ENCODE peak calls at places on chromosome 13, in ten cellular contexts. M is GM23338; C is uterus; Z is foreskin fibroblast; A is lower leg skin; K is PC-9; V is CD8-positive, alpha-beta T cell; O is cardiac fibroblast; L is lung; H is AG04450. G is an unnamed sample.

GRCh38 chr13:73981595-73981994 is 152.6 kb downstream of the KLF12 start:
- DNase-seq in M (no peak), C (no peak), Z (no peak), A (no peak), K (no peak), V (no peak), O (peak), L (no peak), H (no peak), G (no peak)

GRCh38 chr13:75222031-75222430 is 259.9 kb downstream of the TBC1D4 start:
- DNase-seq in M (no peak), C (no peak), Z (peak), A (no peak), K (no peak), V (no peak), O (peak), L (no peak), H (no peak), G (peak)

GRCh38 chr13:45954861-45955595 is 97.5 kb downstream of the ZC3H13 start:
- DNase-seq in M (no peak), C (no peak), Z (no peak), A (no peak), K (no peak), V (no peak), O (peak), L (no peak), H (no peak), G (no peak)

GRCh38 chr13:36082396-36082795 is 48.8 kb downstream of the DCLK1 start:
- DNase-seq in M (no peak), C (no peak), Z (no peak), A (no peak), K (no peak), V (no peak), O (no peak), L (no peak), H (no peak), G (no peak)

GRCh38 chr13:69274231-69274630 is 833.4 kb upstream of the ATXN8OS start:
- DNase-seq in M (no peak), C (no peak), Z (no peak), A (no peak), K (no peak), V (no peak), O (no peak), L (no peak), H (no peak), G (no peak)

GRCh38 chr13:104008571-104009435 is 942.6 kb upstream of the SLC10A2 start:
- DNase-seq in M (no peak), C (no peak), Z (no peak), A (no peak), K (no peak), V (no peak), O (peak), L (no peak), H (peak), G (peak)

GRCh38 chr13:85241045-85241444 is 558.2 kb downstream of the SLITRK6 start:
- DNase-seq in M (no peak), C (no peak), Z (peak), A (no peak), K (no peak), V (no peak), O (peak), L (peak), H (peak), G (peak)

GRCh38 chr13:94558721-94559120 is 37.2 kb downstream of the TGDS start:
- DNase-seq in M (peak), C (no peak), Z (no peak), A (no peak), K (no peak), V (no peak), O (no peak), L (no peak), H (no peak), G (no peak)

GRCh38 chr13:99220199-99220931 is 19.7 kb downstream of the UBAC2 start:
- DNase-seq in M (no peak), C (no peak), Z (no peak), A (no peak), K (no peak), V (no peak), O (no peak), L (no peak), H (no peak), G (no peak)

GRCh38 chr13:74273591-74273990 is 139.4 kb upstream of the KLF12 start:
- DNase-seq in M (no peak), C (no peak), Z (no peak), A (no peak), K (no peak), V (no peak), O (no peak), L (no peak), H (no peak), G (no peak)

GRCh38 chr13:46593403-46593802 is 40.4 kb downstream of the LRCH1 start:
- DNase-seq in M (no peak), C (no peak), Z (no peak), A (no peak), K (no peak), V (peak), O (no peak), L (no peak), H (no peak), G (no peak)

GRCh38 chr13:104961246-104961645 is 1574.2 kb downstream of the EFNB2 start:
- DNase-seq in M (no peak), C (no peak), Z (no peak), A (no peak), K (no peak), V (no peak), O (no peak), L (no peak), H (no peak), G (no peak)

GRCh38 chr13:32278456-32278855 is 36.7 kb downstream of the ZAR1L start:
- DNase-seq in M (no peak), C (no peak), Z (peak), A (no peak), K (no peak), V (no peak), O (no peak), L (no peak), H (peak), G (peak)

GRCh38 chr13:46624353-46624752 is 71.4 kb downstream of the LRCH1 start:
- DNase-seq in M (no peak), C (no peak), Z (no peak), A (no peak), K (no peak), V (no peak), O (no peak), L (no peak), H (no peak), G (no peak)

GRCh38 chr13:106151056-106151699 is 384.3 kb downstream of the EFNB2 start:
- DNase-seq in M (peak), C (no peak), Z (peak), A (no peak), K (peak), V (no peak), O (peak), L (no peak), H (peak), G (peak)

GRCh38 chr13:75830842-75831241 is 194.7 kb downstream of the LMO7 start:
- DNase-seq in M (no peak), C (no peak), Z (peak), A (no peak), K (no peak), V (no peak), O (peak), L (no peak), H (no peak), G (peak)

GRCh38 chr13:27638521-27638920 is 16.8 kb downstream of the POLR1D start:
- DNase-seq in M (no peak), C (peak), Z (no peak), A (no peak), K (no peak), V (no peak), O (no peak), L (no peak), H (peak), G (no peak)

GRCh38 chr13:65917731-65918130 is 1312.4 kb downstream of the PCDH9 start:
- DNase-seq in M (no peak), C (no peak), Z (peak), A (no peak), K (no peak), V (no peak), O (no peak), L (no peak), H (no peak), G (no peak)

GRCh38 chr13:72696590-72696989 is 30.8 kb downstream of the MZT1 start:
- DNase-seq in M (no peak), C (no peak), Z (no peak), A (no peak), K (no peak), V (no peak), O (peak), L (no peak), H (no peak), G (peak)

GRCh38 chr13:80458546-80458945 is 117.6 kb upstream of the SPRY2 start:
- DNase-seq in M (no peak), C (no peak), Z (peak), A (no peak), K (no peak), V (no peak), O (peak), L (no peak), H (no peak), G (no peak)

GRCh38 chr13:44276061-44276460 is 97.6 kb upstream of the SERP2 start:
- DNase-seq in M (no peak), C (no peak), Z (no peak), A (no peak), K (no peak), V (no peak), O (no peak), L (no peak), H (no peak), G (no peak)
- TF ChIP-seq CTCF in M (no peak), C (no peak), Z (no peak), A (no peak), K (no peak), V (no peak), O (no peak), L (no peak), H (no peak), G (no peak)

DNA sequence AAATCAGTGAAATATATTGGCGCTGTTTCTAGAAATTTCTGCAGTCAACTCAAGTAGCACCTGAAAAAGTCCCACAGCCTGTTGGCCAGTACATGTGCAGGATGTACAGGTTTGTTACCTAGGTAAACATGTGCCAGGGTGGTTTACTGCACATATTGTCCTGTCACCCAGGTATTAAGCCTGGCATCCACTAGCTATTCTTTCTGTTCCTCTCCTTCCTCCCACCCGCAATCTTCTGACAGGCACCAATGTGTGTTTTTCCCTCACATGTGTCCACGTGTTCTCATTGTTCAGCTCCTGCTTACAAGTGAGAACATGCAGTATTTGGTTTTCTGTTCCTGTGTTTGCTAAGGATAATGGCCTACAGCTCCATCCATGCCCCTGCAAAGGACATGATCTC is 13.1 kb upstream of the SCEL start:
- DNase-seq in M (no peak), C (no peak), Z (no peak), A (no peak), K (no peak), V (no peak), O (no peak), L (no peak), H (no peak), G (no peak)
- H3K4me3 ChIP-seq in M (no peak), C (no peak), Z (no peak), A (no peak), K (no peak), V (no peak), O (no peak), L (no peak), H (no peak), G (no peak)

GRCh38 chr13:102680842-102681725 is 13.8 kb downstream of the METTL21C start:
- DNase-seq in M (no peak), C (no peak), Z (peak), A (no peak), K (no peak), V (peak), O (peak), L (no peak), H (no peak), G (no peak)
- TF ChIP-seq CTCF in M (no peak), C (no peak), Z (no peak), A (no peak), K (no peak), V (no peak), O (no peak), L (no peak), H (no peak), G (no peak)

GRCh38 chr13:50353651-50354415 is 338.6 kb downstream of the KCNRG start:
- DNase-seq in M (no peak), C (no peak), Z (peak), A (no peak), K (no peak), V (no peak), O (no peak), L (no peak), H (peak), G (peak)
- H3K4me3 ChIP-seq in M (no peak), C (no peak), Z (no peak), A (no peak), K (no peak), V (no peak), O (no peak), L (no peak), H (no peak), G (no peak)

GRCh38 chr13:100443998-100444328 is 144.6 kb downstream of the GGACT start:
- DNase-seq in M (no peak), C (no peak), Z (no peak), A (no peak), K (peak), V (no peak), O (no peak), L (no peak), H (no peak), G (no peak)

GRCh38 chr13:100440756-100441421 is 147.7 kb downstream of the GGACT start:
- DNase-seq in M (no peak), C (no peak), Z (peak), A (no peak), K (peak), V (no peak), O (peak), L (no peak), H (peak), G (peak)

GRCh38 chr13:100439247-100439955 is 149.2 kb downstream of the GGACT start:
- DNase-seq in M (peak), C (no peak), Z (no peak), A (no peak), K (no peak), V (no peak), O (no peak), L (no peak), H (no peak), G (no peak)

GRCh38 chr13:100443278-100443997 is 145.2 kb downstream of the GGACT start:
- DNase-seq in M (no peak), C (no peak), Z (no peak), A (no peak), K (peak), V (no peak), O (no peak), L (no peak), H (no peak), G (no peak)

DNA sequence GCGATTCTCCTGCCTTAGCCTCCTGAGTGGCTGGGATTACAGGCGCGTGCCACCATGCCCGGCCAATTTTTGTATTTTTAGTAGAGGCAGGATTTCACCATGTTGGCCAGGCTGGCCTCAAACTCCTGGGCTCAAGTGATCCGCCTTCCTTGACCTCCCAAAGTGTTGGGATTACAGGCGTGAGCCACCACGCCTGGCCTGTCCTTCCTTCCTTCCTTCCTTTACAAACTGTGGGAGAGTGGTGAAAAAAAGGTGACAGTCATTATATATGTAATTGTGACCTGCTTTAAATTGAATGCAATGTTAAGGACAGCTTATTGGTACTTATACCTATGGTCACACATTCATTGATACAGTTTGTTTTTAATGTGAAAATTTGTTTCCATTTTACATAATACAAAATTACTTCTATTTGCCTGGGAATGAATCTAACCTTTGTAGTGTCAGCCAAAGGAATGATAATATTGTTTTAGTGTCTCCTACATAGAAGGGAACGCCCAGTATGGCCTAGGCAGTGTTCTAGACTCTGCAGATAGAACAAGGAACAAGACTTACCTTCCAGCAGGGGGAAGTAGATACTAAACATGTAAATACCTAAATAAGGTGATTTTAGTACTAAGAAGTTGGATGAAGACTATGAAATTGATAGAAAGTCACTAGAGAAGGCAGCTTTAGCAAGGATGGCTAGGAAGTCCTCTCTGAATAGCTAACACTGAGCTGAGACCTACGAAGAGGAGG is 146.3 kb downstream of the GGACT start:
- DNase-seq in M (peak), C (no peak), Z (no peak), A (no peak), K (no peak), V (no peak), O (no peak), L (no peak), H (no peak), G (no peak)
- TF ChIP-seq CTCF in M (peak), C (no peak), Z (no peak), A (no peak), K (no peak), V (no peak), O (no peak), L (no peak), H (no peak), G (no peak)

DNA sequence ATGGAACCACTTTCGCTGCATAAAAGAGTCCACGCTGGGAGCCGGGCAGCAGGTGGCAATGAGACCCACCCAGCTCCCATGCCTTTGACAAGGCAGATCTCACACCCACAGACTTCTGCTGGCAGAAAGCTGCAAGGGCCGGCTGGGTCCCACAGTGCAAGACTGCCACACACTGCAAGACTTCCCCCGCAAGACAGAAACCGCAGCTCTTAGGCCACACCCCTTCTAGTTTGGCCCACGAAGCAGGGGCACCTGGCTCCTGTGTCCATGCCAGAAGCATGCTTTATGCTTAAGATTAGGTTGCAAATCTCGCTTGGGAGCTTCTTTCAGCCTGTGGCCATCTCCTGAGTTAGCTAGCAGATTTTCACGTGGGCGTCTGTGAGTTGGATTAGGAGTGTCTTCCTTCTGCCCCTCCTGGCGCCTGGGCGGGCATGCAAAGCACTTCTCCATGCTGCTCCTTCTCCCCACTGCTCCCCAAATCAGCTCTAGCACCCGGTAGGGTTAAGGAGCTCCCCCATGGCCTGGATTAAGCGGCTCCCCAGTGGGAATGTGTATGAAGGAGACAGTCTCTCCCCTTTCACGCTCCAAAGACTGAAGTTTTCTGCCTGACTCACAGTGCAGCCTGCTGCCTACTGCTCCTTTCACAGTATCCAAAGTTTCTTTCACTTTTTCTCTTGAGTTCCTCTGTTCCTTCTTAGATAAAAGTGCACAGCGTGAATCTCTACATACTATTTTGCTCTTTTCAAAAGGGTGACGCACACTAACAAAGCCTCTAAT is 17.7 kb downstream of the GPC6 start:
- DNase-seq in M (no peak), C (no peak), Z (peak), A (no peak), K (peak), V (no peak), O (peak), L (no peak), H (no peak), G (no peak)
- H3K4me3 ChIP-seq in M (no peak), C (peak), Z (peak), A (no peak), K (peak), V (no peak), O (peak), L (no peak), H (peak), G (peak)

DNA sequence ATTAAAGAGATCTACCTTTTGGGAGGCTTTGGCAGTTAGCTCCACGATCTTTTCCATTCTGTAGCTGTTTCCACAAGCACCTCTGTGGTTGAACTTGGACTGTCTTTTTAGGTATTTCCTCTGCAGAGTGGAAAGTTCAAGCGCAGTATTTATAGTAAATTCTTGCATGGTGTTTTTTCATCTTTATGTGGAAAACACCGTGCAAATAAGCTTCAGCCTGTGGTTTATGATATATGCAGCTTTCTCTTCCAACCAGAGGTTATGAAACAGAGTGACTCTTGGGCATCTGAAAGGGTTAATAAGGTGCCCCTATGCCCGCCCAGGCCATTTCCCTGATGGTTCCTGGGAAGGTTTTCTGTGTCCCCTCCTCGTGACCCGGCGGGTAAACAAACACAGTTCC is 39.6 kb upstream of the RNF113B start:
- DNase-seq in M (no peak), C (no peak), Z (no peak), A (no peak), K (no peak), V (no peak), O (no peak), L (no peak), H (no peak), G (no peak)
- TF ChIP-seq CTCF in M (no peak), C (no peak), Z (no peak), A (no peak), K (no peak), V (no peak), O (no peak), L (no peak), H (no peak), G (no peak)

DNA sequence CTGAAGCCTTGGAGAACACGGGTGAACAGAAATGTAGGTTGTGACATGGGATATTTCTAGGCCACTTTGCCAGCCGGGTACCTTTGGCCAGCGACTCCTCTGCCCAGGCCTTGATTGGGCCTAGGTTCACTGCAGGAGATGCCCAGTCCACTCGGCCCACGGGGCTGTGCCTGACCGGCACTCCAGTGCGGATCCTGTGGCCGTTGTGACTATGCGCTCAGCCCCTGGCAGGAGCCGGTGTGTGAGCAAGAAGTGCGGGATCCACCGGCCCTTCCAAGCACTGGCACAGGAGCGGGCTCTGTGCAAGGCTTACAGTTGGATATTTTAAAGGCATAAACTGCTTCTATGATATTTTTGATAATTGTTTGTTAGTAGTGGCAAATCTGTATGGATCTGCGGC is 1042.5 kb upstream of the PCDH9 start:
- DNase-seq in M (no peak), C (no peak), Z (no peak), A (no peak), K (no peak), V (no peak), O (no peak), L (no peak), H (no peak), G (no peak)
- H3K4me3 ChIP-seq in M (no peak), C (no peak), Z (no peak), A (no peak), K (no peak), V (no peak), O (no peak), L (no peak), H (no peak), G (no peak)

GRCh38 chr13:97583884-97584497 is 150.0 kb downstream of the RAP2A start:
- DNase-seq in M (no peak), C (no peak), Z (no peak), A (no peak), K (no peak), V (no peak), O (no peak), L (no peak), H (no peak), G (no peak)

GRCh38 chr13:97586941-97587340 is 153.0 kb downstream of the RAP2A start:
- DNase-seq in M (no peak), C (no peak), Z (no peak), A (no peak), K (no peak), V (no peak), O (peak), L (no peak), H (no peak), G (no peak)

GRCh38 chr13:97588993-97589392 is 155.0 kb downstream of the RAP2A start:
- DNase-seq in M (peak), C (no peak), Z (no peak), A (no peak), K (no peak), V (no peak), O (no peak), L (no peak), H (no peak), G (no peak)
- TF ChIP-seq CTCF in M (peak), C (no peak), Z (no peak), A (no peak), K (peak), V (no peak), O (no peak), L (no peak), H (no peak), G (no peak)

GRCh38 chr13:100543872-100544602 is 44.6 kb downstream of the GGACT start:
- DNase-seq in M (no peak), C (no peak), Z (no peak), A (no peak), K (no peak), V (no peak), O (no peak), L (no peak), H (no peak), G (no peak)
- H3K4me3 ChIP-seq in M (no peak), C (no peak), Z (no peak), A (no peak), K (no peak), V (no peak), O (no peak), L (no peak), H (no peak), G (no peak)

G was measured in astrocyte of the cerebellum.